ENCODE peak calls at places on chromosome 1, in five cellular contexts. Y is WTC11, L is K562, J is GM12878, O is H1. I is an unnamed sample.

GRCh38 chr1:223556414-223557124 is 108.9 kb downstream of the CAPN8 start:
- DNase-seq in L (peak), O (peak), J (peak), Y (peak), I (peak)

GRCh38 chr1:19209439-19209989 is 552 bp downstream of the UBR4 start:
- DNase-seq in L (peak), J (no peak), O (no peak), Y (no peak), I (peak)

GRCh38 chr1:9826087-9826486 is 2.3 kb upstream of the CLSTN1 start:
- DNase-seq in O (no peak), L (no peak), Y (no peak), J (no peak), I (no peak)

GRCh38 chr1:232984577-232985425 is 34.4 kb downstream of the NTPCR start:
- DNase-seq in O (no peak), J (no peak), L (no peak), Y (no peak), I (no peak)

GRCh38 chr1:109762821-109763645 is 690 bp downstream of the EPS8L3 start:
- DNase-seq in J (no peak), Y (no peak), L (peak), O (no peak), I (no peak)

GRCh38 chr1:229058111-229058551 is 212.8 kb upstream of the RAB4A start:
- DNase-seq in Y (no peak), J (no peak), L (no peak), O (no peak), I (no peak)

GRCh38 chr1:26745191-26745590 is 42.6 kb upstream of the PIGV start:
- DNase-seq in L (peak), J (no peak), O (no peak), Y (no peak), I (no peak)

GRCh38 chr1:9388628-9389184 is 96.0 kb downstream of the SPSB1 start:
- DNase-seq in O (no peak), J (no peak), Y (no peak), L (peak), I (no peak)

GRCh38 chr1:217211484-217211883 is 419.4 kb downstream of the GPATCH2 start:
- DNase-seq in L (no peak), Y (no peak), J (no peak), O (no peak), I (no peak)

GRCh38 chr1:208528577-208529240 is 284.5 kb upstream of the PLXNA2 start:
- DNase-seq in L (no peak), J (no peak), Y (no peak), O (peak), I (no peak)

GRCh38 chr1:181647314-181648035 is 164.2 kb downstream of the CACNA1E start:
- DNase-seq in O (no peak), J (no peak), Y (no peak), L (no peak), I (no peak)

GRCh38 chr1:27787895-27788294 is 14.9 kb downstream of the STX12 start:
- DNase-seq in L (no peak), Y (no peak), J (no peak), O (no peak), I (no peak)

GRCh38 chr1:222310830-222311229 is 237.1 kb downstream of the HHIPL2 start:
- DNase-seq in O (no peak), Y (no peak), J (no peak), L (no peak), I (no peak)

GRCh38 chr1:182299728-182300581 is 91.6 kb downstream of the GLUL start:
- DNase-seq in L (peak), J (no peak), Y (no peak), O (no peak), I (peak)

GRCh38 chr1:165114022-165114888 is 242.3 kb downstream of the LMX1A start:
- DNase-seq in J (no peak), Y (peak), L (peak), O (peak), I (peak)

GRCh38 chr1:29197590-29197924 is 15.9 kb upstream of the SRSF4 start:
- DNase-seq in L (peak), J (no peak), O (no peak), Y (peak), I (peak)

GRCh38 chr1:168957818-168958217 is 148.7 kb upstream of the ATP1B1 start:
- DNase-seq in Y (peak), L (no peak), O (no peak), J (no peak), I (no peak)

GRCh38 chr1:186492531-186493291 is 31.8 kb upstream of the PDC start:
- DNase-seq in O (no peak), L (no peak), Y (no peak), J (no peak), I (no peak)

GRCh38 chr1:62407398-62408009 is 29.3 kb upstream of the USP1 start:
- DNase-seq in O (no peak), J (no peak), Y (no peak), L (peak), I (peak)

GRCh38 chr1:42960693-42961559 is 2.3 kb upstream of the SLC2A1 start:
- DNase-seq in O (no peak), Y (no peak), L (peak), J (no peak), I (peak)

GRCh38 chr1:232990729-232991128 is 40.3 kb downstream of the NTPCR start:
- DNase-seq in O (no peak), L (no peak), Y (no peak), J (no peak), I (no peak)

GRCh38 chr1:224300346-224300745 is 29.6 kb downstream of the NVL start:
- DNase-seq in O (no peak), Y (no peak), J (no peak), L (no peak), I (no peak)

GRCh38 chr1:181134543-181135461 is 46.3 kb downstream of the IER5 start:
- DNase-seq in Y (no peak), L (no peak), O (no peak), J (peak), I (no peak)

GRCh38 chr1:161021168-161021958 is 411 bp upstream of the F11R start:
- DNase-seq in J (peak), O (peak), L (peak), Y (peak), I (peak)

GRCh38 chr1:67347688-67348472 is 40.2 kb downstream of the IL12RB2 start:
- DNase-seq in L (peak), J (no peak), O (peak), Y (peak), I (peak)

GRCh38 chr1:204989266-204990058 is 53.5 kb upstream of the CNTN2 start:
- DNase-seq in O (peak), J (no peak), Y (peak), L (peak), I (peak)

GRCh38 chr1:3023994-3024393 is 2.7 kb downstream of the ACTRT2 start:
- DNase-seq in O (no peak), Y (no peak), L (no peak), J (no peak), I (no peak)

GRCh38 chr1:3022511-3022973 is 1.3 kb downstream of the ACTRT2 start:
- DNase-seq in L (no peak), J (no peak), Y (no peak), O (no peak), I (no peak)

GRCh38 chr1:3022976-3023375 is 1.7 kb downstream of the ACTRT2 start:
- DNase-seq in J (no peak), L (no peak), O (no peak), Y (no peak), I (no peak)

GRCh38 chr1:3026124-3026523 is 4.9 kb downstream of the ACTRT2 start:
- DNase-seq in Y (no peak), L (no peak), O (no peak), J (no peak), I (no peak)

DNA sequence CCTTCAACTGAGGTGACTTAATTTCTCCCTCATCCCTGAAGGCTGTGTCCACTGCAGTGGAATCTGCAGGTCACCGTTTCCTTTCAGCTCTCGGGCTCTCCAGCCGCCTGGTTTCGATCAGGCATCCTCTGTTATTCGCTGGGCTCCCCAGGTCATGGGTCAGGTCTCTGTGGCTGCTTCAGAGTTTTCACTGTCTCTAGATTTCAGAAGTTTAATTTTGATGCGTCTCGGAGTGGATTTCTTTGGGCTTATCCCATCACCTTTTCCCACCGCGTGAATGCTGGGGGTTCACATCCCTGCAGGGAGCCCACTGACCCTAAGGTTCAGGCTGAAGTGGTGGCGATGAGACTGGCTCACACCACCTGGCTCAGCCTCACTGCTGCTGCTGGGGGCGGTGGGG is 3.3 kb downstream of the ACTRT2 start:
- DNase-seq in Y (no peak), L (no peak), J (no peak), O (no peak), I (no peak)
- TF ChIP-seq ATF2 in Y (no peak), L (no peak), J (no peak), O (no peak), I (no peak)

GRCh38 chr1:234611799-234612351 is 1.9 kb upstream of the IRF2BP2 start:
- DNase-seq in Y (peak), J (no peak), O (no peak), L (peak), I (peak)
- TF ChIP-seq ATF2 in Y (no peak), J (no peak), O (no peak), L (no peak), I (peak)

GRCh38 chr1:170271430-170271829 is 125.7 kb downstream of the NTMT2 start:
- DNase-seq in J (no peak), L (no peak), O (no peak), Y (no peak), I (no peak)

GRCh38 chr1:170261669-170262068 is 115.9 kb downstream of the NTMT2 start:
- DNase-seq in O (no peak), J (no peak), Y (no peak), L (no peak), I (no peak)

GRCh38 chr1:170265234-170265633 is 119.5 kb downstream of the NTMT2 start:
- DNase-seq in J (no peak), L (no peak), O (no peak), Y (no peak), I (no peak)

GRCh38 chr1:170262540-170262939 is 116.8 kb downstream of the NTMT2 start:
- DNase-seq in L (no peak), O (no peak), J (no peak), Y (no peak), I (no peak)

DNA sequence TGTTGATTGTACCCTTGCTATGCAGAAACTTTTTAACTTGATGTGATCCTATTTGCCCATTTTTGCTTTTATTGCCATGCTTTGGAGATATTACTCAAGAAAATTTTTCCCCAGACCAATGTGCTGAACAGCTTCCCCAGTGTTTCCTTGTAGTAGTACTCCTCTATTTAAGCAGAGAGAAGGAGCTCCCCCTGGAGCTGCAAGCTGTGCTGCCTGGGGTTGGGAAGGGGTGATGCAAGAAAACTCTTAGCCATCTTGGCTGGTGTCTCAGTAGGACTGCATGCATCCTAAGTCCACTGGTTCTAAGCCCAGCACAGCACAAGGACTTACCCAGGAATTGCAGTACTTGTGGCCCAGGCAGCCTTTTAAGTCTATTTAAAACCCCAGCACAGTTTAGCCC is 121.6 kb downstream of the NTMT2 start:
- DNase-seq in L (no peak), O (no peak), Y (peak), J (no peak), I (no peak)
- TF ChIP-seq ATF2 in L (no peak), O (no peak), Y (no peak), J (no peak), I (no peak)

GRCh38 chr1:227746676-227747075 is 11.4 kb downstream of the SNAP47 start:
- DNase-seq in O (no peak), L (no peak), Y (no peak), J (no peak), I (no peak)

GRCh38 chr1:227747382-227747781 is 12.1 kb downstream of the SNAP47 start:
- DNase-seq in O (no peak), Y (no peak), L (no peak), J (no peak), I (no peak)

GRCh38 chr1:227747948-227748495 is 12.8 kb downstream of the SNAP47 start:
- DNase-seq in J (no peak), Y (no peak), O (no peak), L (no peak), I (no peak)

GRCh38 chr1:227744668-227745067 is 9.4 kb downstream of the SNAP47 start:
- DNase-seq in O (no peak), J (no peak), L (no peak), Y (no peak), I (no peak)

DNA sequence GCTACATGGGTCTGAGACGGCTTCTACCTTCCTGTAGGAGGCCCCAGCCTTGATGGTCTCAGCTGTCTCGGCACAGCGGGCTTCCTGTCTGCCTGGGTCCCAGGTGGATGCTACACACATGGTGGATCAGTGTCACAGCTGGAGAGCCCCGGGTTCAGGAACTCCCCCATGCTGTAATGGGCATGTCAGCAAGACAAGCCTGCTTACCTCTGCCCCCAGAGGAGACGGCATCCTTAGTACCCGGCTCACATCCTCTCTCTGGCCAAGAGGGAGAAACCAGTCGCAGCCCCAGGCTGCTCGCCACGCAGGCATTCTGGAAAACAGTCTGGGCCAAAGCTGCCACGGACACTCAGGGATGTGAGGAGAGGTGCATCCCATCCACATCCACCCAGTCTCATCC is 10.3 kb downstream of the SNAP47 start:
- DNase-seq in J (no peak), O (no peak), Y (no peak), L (no peak), I (no peak)
- TF ChIP-seq ATF2 in J (no peak), O (no peak), Y (no peak), L (no peak), I (no peak)

GRCh38 chr1:87794788-87795614 is 466.3 kb downstream of the LMO4 start:
- DNase-seq in L (no peak), J (no peak), O (no peak), Y (no peak), I (peak)
- TF ChIP-seq ATF2 in L (no peak), J (no peak), O (no peak), Y (no peak), I (no peak)

DNA sequence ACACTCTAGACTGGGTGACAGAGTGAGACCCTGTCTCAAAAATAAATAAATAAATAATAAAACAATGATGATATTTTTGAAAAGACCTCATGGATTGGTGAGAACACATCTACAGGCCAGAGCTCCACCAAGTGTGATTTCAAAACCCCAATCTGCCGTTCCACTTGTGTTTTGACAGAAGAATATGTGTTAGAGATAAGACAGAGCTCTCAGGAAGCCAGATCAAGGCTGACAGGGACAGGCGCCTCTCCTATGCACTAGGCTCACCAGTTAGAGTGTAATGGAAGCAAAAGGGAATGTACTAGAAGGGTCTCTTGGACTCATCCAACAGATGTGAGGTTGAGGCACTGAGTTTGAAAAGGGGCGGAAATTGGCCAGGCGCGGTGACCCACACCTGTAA is 110.7 kb upstream of the ERRFI1 start:
- DNase-seq in Y (no peak), O (no peak), L (peak), J (no peak), I (no peak)
- TF ChIP-seq ATF2 in Y (no peak), O (no peak), L (no peak), J (no peak), I (no peak)

DNA sequence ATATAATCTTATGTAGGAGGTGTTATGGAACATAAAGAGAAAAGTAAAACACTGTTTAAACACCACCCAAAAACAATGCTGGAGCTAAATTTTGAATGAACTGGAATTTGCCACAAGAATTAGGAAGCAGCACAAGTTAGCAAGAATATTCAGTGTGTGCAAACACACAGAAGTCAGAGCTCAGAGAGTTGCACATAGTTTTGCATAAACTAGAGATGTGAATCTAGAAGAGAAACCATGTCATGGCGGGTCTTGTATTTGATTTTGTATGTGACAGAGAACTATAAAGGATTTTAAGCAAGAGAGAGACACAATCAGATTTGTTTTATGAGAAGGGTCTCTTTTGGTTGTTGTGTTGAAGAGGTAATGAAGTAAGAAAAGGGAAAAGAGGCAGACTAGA is 38.2 kb downstream of the SELENOF start:
- DNase-seq in O (no peak), J (no peak), L (no peak), Y (no peak), I (no peak)
- TF ChIP-seq ATF2 in O (no peak), J (no peak), L (no peak), Y (no peak), I (no peak)